ENCODE peak calls at places on chromosomes 2 and 18, in four cellular contexts. W is GM12878, A is K562, L is HepG2. R is an unnamed sample.

GRCh38 chr2:119647440-119648169 is 31.4 kb upstream of the TMEM177 start:
- DNase-seq in W (peak), A (no peak), L (no peak), R (no peak)

GRCh38 chr18:33123852-33124251 is 316.7 kb downstream of the CCDC178 start:
- DNase-seq in W (no peak), A (no peak), L (no peak), R (no peak)

GRCh38 chr2:63712748-63713147 is 124.0 kb downstream of the MDH1 start:
- DNase-seq in W (no peak), A (no peak), L (no peak), R (no peak)

GRCh38 chr2:46296216-46296839 is 879 bp upstream of the EPAS1 start:
- DNase-seq in W (no peak), A (no peak), L (no peak), R (no peak)

GRCh38 chr18:32980896-32981295 is 208.1 kb upstream of the KLHL14 start:
- DNase-seq in W (no peak), A (no peak), L (no peak), R (no peak)

GRCh38 chr2:179927041-179927440 is 65.6 kb upstream of the ZNF385B start:
- DNase-seq in W (no peak), A (no peak), L (no peak), R (no peak)

GRCh38 chr2:105553538-105554196 is 154.8 kb upstream of the FHL2 start:
- DNase-seq in W (no peak), A (no peak), L (no peak), R (no peak)

GRCh38 chr2:8009010-8009597 is 672.8 kb upstream of the ID2 start:
- DNase-seq in W (no peak), A (peak), L (no peak), R (no peak)

GRCh38 chr18:77131652-77132368 is 773 bp downstream of the MBP start:
- DNase-seq in W (no peak), A (no peak), L (no peak), R (peak)

GRCh38 chr2:37582911-37583310 is 88.5 kb downstream of the CDC42EP3 start:
- DNase-seq in W (no peak), A (no peak), L (no peak), R (no peak)

GRCh38 chr18:53567935-53568574 is 656.4 kb downstream of the MBD2 start:
- DNase-seq in W (no peak), A (no peak), L (peak), R (peak)

GRCh38 chr2:176176233-176176632 is 12.2 kb upstream of the HOXD1 start:
- DNase-seq in W (no peak), A (no peak), L (no peak), R (no peak)

GRCh38 chr2:48906640-48907039 is 151.1 kb upstream of the LHCGR start:
- DNase-seq in W (no peak), A (no peak), L (no peak), R (peak)

GRCh38 chr2:96888082-96889011 is 18.5 kb upstream of the SEMA4C start:
- DNase-seq in W (no peak), A (no peak), L (no peak), R (no peak)

GRCh38 chr18:62425465-62426190 is 97.2 kb upstream of the ZCCHC2 start:
- DNase-seq in W (no peak), A (peak), L (peak), R (peak)

GRCh38 chr18:7532942-7533341 is 34.2 kb upstream of the PTPRM start:
- DNase-seq in W (no peak), A (no peak), L (no peak), R (no peak)

GRCh38 chr2:26170795-26171194 is 2.1 kb upstream of the GAREM2 start:
- DNase-seq in W (no peak), A (no peak), L (no peak), R (peak)

GRCh38 chr2:222968550-222969155 is 83.3 kb upstream of the KCNE4 start:
- DNase-seq in W (no peak), A (no peak), L (no peak), R (no peak)

GRCh38 chr2:10454505-10454904 is 6.4 kb upstream of the ODC1 start:
- DNase-seq in W (no peak), A (no peak), L (no peak), R (peak)

GRCh38 chr2:173354073-173354600 is 535 bp upstream of the CDCA7 start:
- DNase-seq in W (no peak), A (peak), L (peak), R (peak)

GRCh38 chr18:55833543-55833942 is 245.6 kb upstream of the TCF4 start:
- DNase-seq in W (no peak), A (no peak), L (no peak), R (no peak)
- TF ChIP-seq NFIC in W (no peak), A (no peak), L (no peak), R (peak)

GRCh38 chr2:70934981-70935380 is 719 bp upstream of the ATP6V1B1 start:
- DNase-seq in W (no peak), A (no peak), L (no peak), R (no peak)

GRCh38 chr2:70937866-70938579 is 2.3 kb downstream of the ATP6V1B1 start:
- DNase-seq in W (no peak), A (no peak), L (peak), R (no peak)

GRCh38 chr2:70936979-70937811 is 1.5 kb downstream of the ATP6V1B1 start:
- DNase-seq in W (no peak), A (no peak), L (no peak), R (no peak)

GRCh38 chr2:70936165-70936978 is 672 bp downstream of the ATP6V1B1 start:
- DNase-seq in W (no peak), A (no peak), L (no peak), R (no peak)

GRCh38 chr2:70935468-70936164 is at the start of gene ATP6V1B1:
- DNase-seq in W (no peak), A (no peak), L (peak), R (no peak)
- TF ChIP-seq MAX in W (no peak), A (no peak), L (no peak), R (no peak)

GRCh38 chr2:216081012-216081411 is 597 bp downstream of the PECR start:
- DNase-seq in W (no peak), A (no peak), L (no peak), R (no peak)

GRCh38 chr2:216083464-216084279 is 2.0 kb downstream of the TMEM169 start:
- DNase-seq in W (no peak), A (peak), L (peak), R (peak)

GRCh38 chr2:216082388-216082733 is 642 bp downstream of the TMEM169 start:
- DNase-seq in W (no peak), A (no peak), L (no peak), R (peak)

GRCh38 chr2:216081487-216082387 is at the start of the genes PECR and TMEM169:
- DNase-seq in W (no peak), A (peak), L (peak), R (peak)

GRCh38 chr2:216082805-216083204 is 1.1 kb downstream of the TMEM169 start:
- DNase-seq in W (no peak), A (no peak), L (peak), R (peak)
- TF ChIP-seq ZBTB33 in W (no peak), A (no peak), L (no peak), R (no peak)

GRCh38 chr2:1841903-1842791 is 97.8 kb upstream of the PXDN start:
- DNase-seq in W (no peak), A (no peak), L (no peak), R (no peak)

GRCh38 chr2:1840046-1840445 is 95.7 kb upstream of the PXDN start:
- DNase-seq in W (no peak), A (no peak), L (no peak), R (no peak)

GRCh38 chr2:1843646-1844045 is 99.3 kb upstream of the PXDN start:
- DNase-seq in W (no peak), A (no peak), L (no peak), R (no peak)

GRCh38 chr2:1842945-1843344 is 98.6 kb upstream of the PXDN start:
- DNase-seq in W (no peak), A (no peak), L (no peak), R (no peak)

GRCh38 chr2:1841461-1841860 is 97.1 kb upstream of the PXDN start:
- DNase-seq in W (no peak), A (no peak), L (no peak), R (no peak)
- TF ChIP-seq NFIC in W (no peak), A (no peak), L (no peak), R (no peak)

GRCh38 chr18:36309436-36310391 is 12.2 kb downstream of the FHOD3 start:
- DNase-seq in W (no peak), A (no peak), L (no peak), R (peak)
- TF ChIP-seq MAX in W (no peak), A (no peak), L (no peak), R (peak)

DNA sequence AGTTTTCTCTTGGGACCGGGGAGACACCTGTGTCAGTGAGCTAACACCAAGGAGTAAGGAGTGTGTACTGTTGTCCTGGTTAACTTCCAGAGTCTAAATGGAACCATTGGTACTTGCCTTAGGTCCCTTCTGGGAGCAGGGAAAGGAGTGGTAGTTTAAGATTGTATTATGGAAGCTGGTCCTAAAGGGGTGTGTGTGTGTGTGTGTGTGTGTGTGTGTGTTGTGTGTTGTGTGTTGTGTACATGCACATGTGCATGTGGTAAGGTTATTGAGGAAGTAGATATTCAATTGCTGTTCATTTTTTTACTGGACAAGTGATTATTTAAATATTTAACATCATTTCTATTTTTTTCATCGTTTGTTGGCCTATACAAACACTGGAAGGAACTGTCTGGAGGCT is 1.4 kb downstream of the APLF start:
- DNase-seq in W (no peak), A (no peak), L (no peak), R (no peak)
- TF ChIP-seq ZBTB33 in W (no peak), A (no peak), L (no peak), R (no peak)

GRCh38 chr2:194927489-194927888 is 729.5 kb upstream of the SLC39A10 start:
- DNase-seq in W (no peak), A (no peak), L (no peak), R (no peak)
- TF ChIP-seq NFIC in W (no peak), A (no peak), L (no peak), R (no peak)

DNA sequence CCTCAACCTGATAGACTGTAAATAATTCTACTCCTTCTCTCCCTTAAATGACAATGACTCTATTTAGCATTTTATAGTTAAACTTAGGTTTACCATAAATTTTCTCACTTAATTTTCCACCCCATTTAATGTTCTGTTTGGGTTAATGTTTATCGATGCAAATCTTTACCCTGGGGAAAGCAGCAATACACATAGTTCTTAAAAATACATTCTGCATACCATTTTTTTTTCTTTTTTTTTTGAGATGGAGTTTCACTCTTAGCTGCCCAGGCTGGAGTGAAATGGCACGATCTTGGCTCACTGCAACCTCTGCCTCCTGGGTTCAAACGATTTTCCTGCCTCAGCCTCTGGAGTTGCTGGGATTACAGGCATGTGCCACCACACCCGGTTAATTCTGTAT is 14.0 kb downstream of the STAM2 start:
- DNase-seq in W (no peak), A (no peak), L (no peak), R (no peak)
- TF ChIP-seq MAX in W (no peak), A (no peak), L (no peak), R (no peak)

DNA sequence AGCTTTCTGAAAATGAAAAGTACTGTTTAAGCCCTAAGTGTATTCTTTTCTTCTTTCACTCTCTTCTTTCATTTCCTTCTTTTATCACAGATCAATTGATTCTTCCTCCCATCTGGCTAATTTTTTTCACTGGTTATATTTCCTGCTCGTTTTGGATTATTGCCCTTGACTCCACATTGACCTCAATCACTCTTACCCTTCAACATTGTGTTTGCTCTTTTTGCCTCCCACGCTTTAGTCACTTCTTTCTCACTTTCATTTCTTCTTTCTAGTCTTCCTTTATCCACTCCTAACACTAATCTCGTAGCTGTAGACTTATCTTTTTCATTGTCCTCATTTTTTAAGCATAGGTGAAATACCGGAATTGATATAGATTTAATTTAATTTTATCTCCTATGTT is 320.3 kb upstream of the VRK2 start:
- DNase-seq in W (peak), A (no peak), L (no peak), R (no peak)
- TF ChIP-seq ZBTB33 in W (no peak), A (no peak), L (no peak), R (no peak)

DNA sequence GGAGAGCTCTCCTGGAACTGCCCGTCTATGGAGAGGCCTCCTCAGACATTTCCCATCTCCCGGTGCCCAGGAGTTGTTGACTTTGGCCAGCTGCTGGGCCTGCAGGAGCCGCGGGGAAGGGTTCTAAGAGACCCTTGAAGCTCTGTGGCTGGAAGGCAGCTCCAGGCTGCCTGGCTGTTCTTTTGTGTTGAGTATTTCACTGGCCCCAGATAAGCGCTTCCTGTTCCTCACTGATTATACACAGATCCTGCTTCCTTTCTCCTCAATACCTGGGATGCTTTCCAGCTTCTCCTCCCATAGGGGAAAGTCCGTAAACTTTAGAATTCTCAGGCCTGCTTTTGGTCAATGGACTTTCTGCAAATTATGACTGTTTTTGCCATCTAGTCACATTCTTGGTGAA is 57.8 kb downstream of the TGOLN2 start:
- DNase-seq in W (no peak), A (no peak), L (peak), R (no peak)
- TF ChIP-seq NFIC in W (no peak), A (no peak), L (no peak), R (no peak)

R was measured in SK-N-SH.